ENCODE peak calls at places on chromosome X, in five cellular contexts. One of them, this sample, is unnamed. For H3K4me1, the result is how much of the 10 kb centered on the place peaks cover.

GRCh38 chrX:136747003-136747986 is 33.4 kb downstream of the ARHGEF6 start:
- DNase-seq in SK-N-SH: no peak
- DNase-seq in Karpas-422: no peak
- DNase-seq in neuronal stem cell: no peak
- DNase-seq in IMR-90: no peak
- DNase-seq in this sample: no peak

GRCh38 chrX:136204571-136204970 is 46.6 kb downstream of the MAP7D3 start:
- DNase-seq in SK-N-SH: no peak
- DNase-seq in Karpas-422: no peak
- DNase-seq in neuronal stem cell: no peak
- DNase-seq in IMR-90: peak
- DNase-seq in this sample: peak

GRCh38 chrX:44314855-44315254 is 28.6 kb downstream of the EFHC2 start:
- DNase-seq in SK-N-SH: no peak
- DNase-seq in Karpas-422: no peak
- DNase-seq in neuronal stem cell: no peak
- DNase-seq in IMR-90: no peak
- DNase-seq in this sample: no peak

GRCh38 chrX:151870603-151871002 is 42.1 kb upstream of the MAGEA4 start:
- DNase-seq in SK-N-SH: no peak
- DNase-seq in Karpas-422: no peak
- DNase-seq in neuronal stem cell: no peak
- DNase-seq in IMR-90: peak
- DNase-seq in this sample: peak

GRCh38 chrX:22730542-22730941 is 269.2 kb upstream of the DDX53 start:
- DNase-seq in SK-N-SH: no peak
- DNase-seq in Karpas-422: no peak
- DNase-seq in neuronal stem cell: no peak
- DNase-seq in IMR-90: no peak
- DNase-seq in this sample: no peak

GRCh38 chrX:19990519-19991349 is at the start of gene BCLAF3:
- DNase-seq in SK-N-SH: peak
- DNase-seq in Karpas-422: peak
- DNase-seq in neuronal stem cell: peak
- DNase-seq in IMR-90: peak
- DNase-seq in this sample: peak

GRCh38 chrX:37879692-37880091 is 32.3 kb upstream of the DYNLT3 start:
- DNase-seq in SK-N-SH: no peak
- DNase-seq in Karpas-422: no peak
- DNase-seq in neuronal stem cell: no peak
- DNase-seq in IMR-90: no peak
- DNase-seq in this sample: no peak

GRCh38 chrX:43836435-43837184 is 45.6 kb downstream of the MAOB start:
- DNase-seq in SK-N-SH: peak
- DNase-seq in Karpas-422: peak
- DNase-seq in neuronal stem cell: peak
- DNase-seq in IMR-90: peak
- DNase-seq in this sample: peak

GRCh38 chrX:48721916-48722315 is 25.4 kb downstream of the SUV39H1 start:
- DNase-seq in SK-N-SH: no peak
- DNase-seq in Karpas-422: no peak
- DNase-seq in neuronal stem cell: no peak
- DNase-seq in IMR-90: no peak
- DNase-seq in this sample: no peak

GRCh38 chrX:48728653-48729052 is 32.1 kb downstream of the SUV39H1 start:
- DNase-seq in SK-N-SH: no peak
- DNase-seq in Karpas-422: no peak
- DNase-seq in neuronal stem cell: no peak
- DNase-seq in IMR-90: no peak
- DNase-seq in this sample: no peak

GRCh38 chrX:48720580-48721240 is 24.2 kb downstream of the SUV39H1 start:
- DNase-seq in SK-N-SH: no peak
- DNase-seq in Karpas-422: no peak
- DNase-seq in neuronal stem cell: no peak
- DNase-seq in IMR-90: no peak
- DNase-seq in this sample: no peak

GRCh38 chrX:48726596-48726995 is 30.1 kb downstream of the SUV39H1 start:
- DNase-seq in SK-N-SH: no peak
- DNase-seq in Karpas-422: no peak
- DNase-seq in neuronal stem cell: no peak
- DNase-seq in IMR-90: no peak
- DNase-seq in this sample: no peak
- H3K4me1 ChIP-seq in SK-N-SH: under half
- H3K4me1 ChIP-seq in Karpas-422: under half
- H3K4me1 ChIP-seq in neuronal stem cell: under half
- H3K4me1 ChIP-seq in IMR-90: under half
- H3K4me1 ChIP-seq in this sample: under half

GRCh38 chrX:52504551-52504950 is 8.9 kb downstream of the XAGE1A start:
- DNase-seq in SK-N-SH: no peak
- DNase-seq in Karpas-422: no peak
- DNase-seq in neuronal stem cell: no peak
- DNase-seq in IMR-90: no peak
- DNase-seq in this sample: no peak
- H3K9ac ChIP-seq in SK-N-SH: no peak
- H3K9ac ChIP-seq in Karpas-422: no peak
- H3K9ac ChIP-seq in neuronal stem cell: no peak
- H3K9ac ChIP-seq in IMR-90: no peak
- H3K9ac ChIP-seq in this sample: no peak

GRCh38 chrX:70481424-70481823 is 36.8 kb downstream of the DLG3 start:
- DNase-seq in SK-N-SH: no peak
- DNase-seq in Karpas-422: no peak
- DNase-seq in neuronal stem cell: no peak
- DNase-seq in IMR-90: no peak
- DNase-seq in this sample: peak

GRCh38 chrX:70479970-70480659 is 35.5 kb downstream of the DLG3 start:
- DNase-seq in SK-N-SH: no peak
- DNase-seq in Karpas-422: no peak
- DNase-seq in neuronal stem cell: no peak
- DNase-seq in IMR-90: no peak
- DNase-seq in this sample: peak

GRCh38 chrX:70480660-70481018 is 36.0 kb downstream of the DLG3 start:
- DNase-seq in SK-N-SH: no peak
- DNase-seq in Karpas-422: no peak
- DNase-seq in neuronal stem cell: no peak
- DNase-seq in IMR-90: no peak
- DNase-seq in this sample: peak

GRCh38 chrX:70481871-70482270 is 37.2 kb downstream of the DLG3 start:
- DNase-seq in SK-N-SH: no peak
- DNase-seq in Karpas-422: no peak
- DNase-seq in neuronal stem cell: no peak
- DNase-seq in IMR-90: no peak
- DNase-seq in this sample: no peak

GRCh38 chrX:70482300-70482699 is 37.7 kb downstream of the DLG3 start:
- DNase-seq in SK-N-SH: no peak
- DNase-seq in Karpas-422: no peak
- DNase-seq in neuronal stem cell: no peak
- DNase-seq in IMR-90: no peak
- DNase-seq in this sample: no peak
- H3K4me3 ChIP-seq in SK-N-SH: no peak
- H3K4me3 ChIP-seq in Karpas-422: no peak
- H3K4me3 ChIP-seq in neuronal stem cell: no peak
- H3K4me3 ChIP-seq in IMR-90: no peak
- H3K4me3 ChIP-seq in this sample: no peak

DNA sequence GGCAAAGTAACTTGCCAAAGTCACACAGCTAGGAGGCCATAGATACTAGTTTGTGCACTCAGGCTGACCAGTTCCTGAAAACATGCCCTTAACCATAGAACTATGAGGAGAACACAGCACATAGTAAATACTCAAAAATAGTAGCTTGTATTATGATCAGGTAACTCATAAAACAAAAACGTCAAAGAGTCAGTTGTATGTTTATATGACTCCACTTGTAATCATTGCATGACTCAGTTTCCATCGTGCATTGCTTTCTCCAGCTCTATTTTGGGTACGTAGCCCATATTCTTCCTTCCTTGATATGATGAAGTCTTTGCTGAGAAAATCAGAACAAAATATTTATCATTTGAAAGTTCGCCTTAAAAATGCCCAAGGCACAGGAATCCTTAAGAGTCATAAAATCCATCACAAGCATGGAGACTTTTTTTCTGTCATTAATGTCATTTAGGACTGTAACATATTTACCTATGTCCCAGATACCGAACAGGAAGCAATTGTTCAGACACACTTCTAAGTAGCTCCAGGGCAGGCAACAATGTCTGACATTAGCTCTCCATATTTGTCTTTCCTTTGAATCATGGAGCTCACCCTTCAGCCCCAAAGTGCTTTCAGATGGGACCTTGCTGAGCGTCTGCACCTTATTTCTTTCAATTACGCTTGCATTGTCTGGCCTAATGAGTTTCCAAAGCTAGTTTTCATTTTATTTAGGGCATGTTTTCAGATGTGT is 11.2 kb upstream of the MID1 start:
- DNase-seq in SK-N-SH: no peak
- DNase-seq in Karpas-422: no peak
- DNase-seq in neuronal stem cell: no peak
- DNase-seq in IMR-90: peak
- DNase-seq in this sample: no peak
- H3K4me1 ChIP-seq in SK-N-SH: under half
- H3K4me1 ChIP-seq in Karpas-422: under half
- H3K4me1 ChIP-seq in neuronal stem cell: under half
- H3K4me1 ChIP-seq in IMR-90: under half
- H3K4me1 ChIP-seq in this sample: under half

GRCh38 chrX:1486177-1486576 is 33.5 kb upstream of the ASMTL start:
- DNase-seq in SK-N-SH: no peak
- DNase-seq in Karpas-422: no peak
- DNase-seq in neuronal stem cell: no peak
- DNase-seq in IMR-90: no peak
- DNase-seq in this sample: no peak

GRCh38 chrX:1484638-1485019 is 31.9 kb upstream of the ASMTL start:
- DNase-seq in SK-N-SH: no peak
- DNase-seq in Karpas-422: peak
- DNase-seq in neuronal stem cell: no peak
- DNase-seq in IMR-90: no peak
- DNase-seq in this sample: no peak

GRCh38 chrX:1485033-1485432 is 32.3 kb upstream of the ASMTL start:
- DNase-seq in SK-N-SH: no peak
- DNase-seq in Karpas-422: no peak
- DNase-seq in neuronal stem cell: no peak
- DNase-seq in IMR-90: no peak
- DNase-seq in this sample: no peak

GRCh38 chrX:1481636-1482529 is 29.2 kb upstream of the ASMTL start:
- DNase-seq in SK-N-SH: no peak
- DNase-seq in Karpas-422: peak
- DNase-seq in neuronal stem cell: no peak
- DNase-seq in IMR-90: peak
- DNase-seq in this sample: peak

DNA sequence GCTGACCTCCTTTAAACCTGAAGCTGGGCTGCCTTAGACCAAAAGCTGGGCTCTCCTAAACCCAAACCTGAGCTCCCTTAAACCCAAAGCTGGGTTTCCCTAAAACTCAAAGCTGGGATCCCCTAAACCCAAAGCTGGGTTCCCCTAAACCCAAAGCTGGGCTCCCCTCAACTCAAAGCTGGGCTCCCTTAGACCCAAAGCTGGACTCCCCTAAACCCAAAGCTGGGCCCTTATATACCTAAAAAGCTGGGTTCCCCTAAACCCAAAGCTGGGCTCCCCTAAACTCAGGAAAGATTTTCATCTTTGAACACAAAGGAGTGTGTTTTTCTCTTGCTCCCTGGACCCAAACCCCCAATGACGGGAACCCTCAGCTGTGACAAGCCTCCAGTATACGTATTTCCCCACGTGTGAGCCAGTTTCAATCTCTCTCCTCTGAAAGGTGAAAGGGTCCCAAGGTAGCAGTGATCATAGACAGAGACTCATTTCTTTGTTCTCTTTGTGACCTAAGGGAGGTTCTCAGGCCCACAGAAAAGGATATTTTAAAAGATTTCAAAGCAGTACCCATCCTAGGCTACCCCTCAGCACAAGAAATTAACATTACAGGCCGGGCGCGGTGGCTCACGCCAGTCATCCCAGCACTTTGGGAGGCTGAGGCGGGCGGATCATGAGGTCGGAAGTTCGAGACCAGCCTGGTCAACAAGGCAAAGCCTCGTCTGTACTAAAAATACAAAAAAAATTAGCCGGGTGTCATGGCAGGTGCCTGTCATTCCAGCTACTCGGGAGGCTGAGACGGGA is 31.3 kb upstream of the ASMTL start:
- DNase-seq in SK-N-SH: no peak
- DNase-seq in Karpas-422: no peak
- DNase-seq in neuronal stem cell: no peak
- DNase-seq in IMR-90: no peak
- DNase-seq in this sample: no peak
- H3K9ac ChIP-seq in SK-N-SH: no peak
- H3K9ac ChIP-seq in Karpas-422: peak
- H3K9ac ChIP-seq in neuronal stem cell: no peak
- H3K9ac ChIP-seq in IMR-90: no peak
- H3K9ac ChIP-seq in this sample: no peak

DNA sequence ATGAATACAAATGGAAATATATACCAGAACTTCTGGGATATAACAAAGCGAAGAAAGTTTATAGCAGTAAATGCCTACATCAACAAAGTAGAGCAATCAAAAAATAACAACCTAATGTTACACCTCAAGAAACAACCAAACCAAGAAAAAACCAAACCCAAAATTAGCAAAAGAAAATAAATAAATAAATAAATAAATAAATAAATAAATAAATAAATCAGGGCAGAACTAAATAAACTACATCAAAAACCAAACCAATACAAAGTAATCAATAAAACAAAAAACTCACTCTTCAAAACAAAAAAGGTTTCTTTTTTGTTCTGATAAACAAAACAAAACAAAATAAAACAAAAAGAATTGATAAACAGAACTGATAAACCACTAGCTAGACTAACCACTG is 88.4 kb upstream of the SPIN4 start:
- DNase-seq in SK-N-SH: no peak
- DNase-seq in Karpas-422: no peak
- DNase-seq in neuronal stem cell: no peak
- DNase-seq in IMR-90: no peak
- DNase-seq in this sample: no peak
- H3K4me3 ChIP-seq in SK-N-SH: no peak
- H3K4me3 ChIP-seq in Karpas-422: no peak
- H3K4me3 ChIP-seq in neuronal stem cell: no peak
- H3K4me3 ChIP-seq in IMR-90: no peak
- H3K4me3 ChIP-seq in this sample: no peak

GRCh38 chrX:1162119-1162916 is 50.1 kb downstream of the CRLF2 start:
- DNase-seq in SK-N-SH: no peak
- DNase-seq in Karpas-422: no peak
- DNase-seq in neuronal stem cell: no peak
- DNase-seq in IMR-90: no peak
- DNase-seq in this sample: no peak
- H3K4me1 ChIP-seq in SK-N-SH: under half
- H3K4me1 ChIP-seq in Karpas-422: under half
- H3K4me1 ChIP-seq in neuronal stem cell: under half
- H3K4me1 ChIP-seq in IMR-90: under half
- H3K4me1 ChIP-seq in this sample: under half

GRCh38 chrX:13147758-13148157 is 103.3 kb upstream of the FAM9C start:
- DNase-seq in SK-N-SH: no peak
- DNase-seq in Karpas-422: no peak
- DNase-seq in neuronal stem cell: no peak
- DNase-seq in IMR-90: peak
- DNase-seq in this sample: no peak

GRCh38 chrX:13152511-13152868 is 108.1 kb upstream of the FAM9C start:
- DNase-seq in SK-N-SH: no peak
- DNase-seq in Karpas-422: no peak
- DNase-seq in neuronal stem cell: no peak
- DNase-seq in IMR-90: no peak
- DNase-seq in this sample: no peak

GRCh38 chrX:13149702-13150101 is 105.3 kb upstream of the FAM9C start:
- DNase-seq in SK-N-SH: no peak
- DNase-seq in Karpas-422: no peak
- DNase-seq in neuronal stem cell: no peak
- DNase-seq in IMR-90: no peak
- DNase-seq in this sample: no peak

GRCh38 chrX:13153796-13154195 is 109.4 kb upstream of the FAM9C start:
- DNase-seq in SK-N-SH: no peak
- DNase-seq in Karpas-422: no peak
- DNase-seq in neuronal stem cell: no peak
- DNase-seq in IMR-90: peak
- DNase-seq in this sample: no peak

GRCh38 chrX:13151806-13152510 is 107.5 kb upstream of the FAM9C start:
- DNase-seq in SK-N-SH: no peak
- DNase-seq in Karpas-422: no peak
- DNase-seq in neuronal stem cell: no peak
- DNase-seq in IMR-90: peak
- DNase-seq in this sample: no peak
- H3K9ac ChIP-seq in SK-N-SH: peak
- H3K9ac ChIP-seq in Karpas-422: no peak
- H3K9ac ChIP-seq in neuronal stem cell: no peak
- H3K9ac ChIP-seq in IMR-90: no peak
- H3K9ac ChIP-seq in this sample: peak